ENCODE peak calls at places on chromosomes 4 and X, in four cellular contexts. V, P, Q and G are unnamed samples.

GRCh38 chrX:63186137-63186536 is 165.0 kb downstream of the SPIN4 start:
- DNase-seq in V (no peak), P (no peak), Q (no peak), G (peak; percentile 22)

GRCh38 chrX:111823068-111823467 is 52.9 kb upstream of the TRPC5OS start:
- DNase-seq in V (peak; percentile 40), P (no peak), Q (no peak), G (peak; percentile 4)

GRCh38 chr4:55303818-55304217 is 42.2 kb upstream of the SRD5A3 start:
- DNase-seq in V (no peak), P (no peak), Q (no peak), G (no peak)

GRCh38 chrX:150984164-150984824 is 1.2 kb downstream of the HMGB3 start:
- DNase-seq in V (peak; percentile 71), P (no peak), Q (no peak), G (no peak)

GRCh38 chr4:3369781-3370660 is 71.7 kb upstream of the HGFAC start:
- DNase-seq in V (peak; percentile 69), P (no peak), Q (peak; percentile 55), G (peak; percentile 62)

GRCh38 chrX:121832446-121832845 is 785.0 kb downstream of the GLUD2 start:
- DNase-seq in V (no peak), P (no peak), Q (no peak), G (no peak)

GRCh38 chr4:82706349-82707000 is 92.1 kb downstream of the SCD5 start:
- DNase-seq in V (no peak), P (no peak), Q (no peak), G (no peak)

GRCh38 chr4:181877329-181877848 is 365.8 kb upstream of the TENM3 start:
- DNase-seq in V (no peak), P (no peak), Q (no peak), G (no peak)

GRCh38 chrX:119693032-119693995 is at the start of gene SEPTIN6:
- DNase-seq in V (peak; percentile 88), P (peak; percentile 68), Q (peak; percentile 21), G (peak; percentile 94)

GRCh38 chr4:125432078-125432477 is 117.3 kb downstream of the FAT4 start:
- DNase-seq in V (no peak), P (no peak), Q (no peak), G (no peak)

GRCh38 chr4:112885897-112886296 is 163.6 kb upstream of the ANK2 start:
- DNase-seq in V (no peak), P (no peak), Q (no peak), G (no peak)

GRCh38 chr4:182555997-182556418 is 312.8 kb downstream of the TENM3 start:
- DNase-seq in V (no peak), P (no peak), Q (peak; percentile 16), G (no peak)

GRCh38 chrX:119654112-119654531 is 38.8 kb downstream of the SEPTIN6 start:
- DNase-seq in V (peak; percentile 12), P (peak; percentile 39), Q (no peak), G (no peak)

GRCh38 chrX:74297766-74298165 is 6.2 kb upstream of the ZCCHC13 start:
- DNase-seq in V (no peak), P (no peak), Q (no peak), G (peak; percentile 37)

GRCh38 chrX:150569155-150569477 is 695 bp downstream of the MTM1 start:
- DNase-seq in V (no peak), P (no peak), Q (no peak), G (peak; percentile 65)

GRCh38 chr4:175833574-175834350 is 21.7 kb upstream of the GPM6A start:
- DNase-seq in V (no peak), P (no peak), Q (no peak), G (no peak)

GRCh38 chr4:148170408-148171385 is 271.5 kb downstream of the NR3C2 start:
- DNase-seq in V (no peak), P (no peak), Q (no peak), G (no peak)

GRCh38 chrX:42678133-42678532 is 99.8 kb downstream of the PPP1R2C start:
- DNase-seq in V (no peak), P (no peak), Q (no peak), G (no peak)

GRCh38 chr4:103449285-103449684 is 251.1 kb upstream of the CENPE start:
- DNase-seq in V (no peak), P (no peak), Q (no peak), G (no peak)

GRCh38 chr4:77911842-77912450 is 49.3 kb downstream of the MRPL1 start:
- DNase-seq in V (no peak), P (no peak), Q (no peak), G (peak; percentile 18)

GRCh38 chr4:1479454-1479853 is 73.2 kb upstream of the NKX1-1 start:
- DNase-seq in V (peak; percentile 7), P (no peak), Q (no peak), G (no peak)

GRCh38 chr4:7939377-7940108 is at the start of gene AFAP1:
- DNase-seq in V (peak; percentile 99), P (peak; percentile 90), Q (peak; percentile 69), G (peak; percentile 73)

GRCh38 chrX:20352504-20352903 is 85.8 kb upstream of the RPS6KA3 start:
- DNase-seq in V (no peak), P (no peak), Q (no peak), G (peak; percentile 3)

GRCh38 chrX:42140320-42140719 is 217.0 kb upstream of the CASK start:
- DNase-seq in V (no peak), P (no peak), Q (no peak), G (no peak)

GRCh38 chr4:150402968-150403367 is 179.0 kb upstream of the MAB21L2 start:
- DNase-seq in V (peak; percentile 60), P (peak; percentile 15), Q (no peak), G (peak; percentile 10)

GRCh38 chr4:107718351-107718965 is 1.6 kb downstream of the PAPSS1 start:
- DNase-seq in V (no peak), P (no peak), Q (no peak), G (peak; percentile 74)

GRCh38 chr4:2007804-2008670 is 737 bp downstream of the NELFA start:
- DNase-seq in V (peak; percentile 78), P (no peak), Q (no peak), G (no peak)

GRCh38 chr4:1568855-1569460 is 115.2 kb downstream of the FAM53A start:
- DNase-seq in V (no peak), P (peak; percentile 11), Q (no peak), G (no peak)

GRCh38 chr4:111919666-111920065 is 225.6 kb upstream of the FAM241A start:
- DNase-seq in V (no peak), P (no peak), Q (no peak), G (no peak)

DNA sequence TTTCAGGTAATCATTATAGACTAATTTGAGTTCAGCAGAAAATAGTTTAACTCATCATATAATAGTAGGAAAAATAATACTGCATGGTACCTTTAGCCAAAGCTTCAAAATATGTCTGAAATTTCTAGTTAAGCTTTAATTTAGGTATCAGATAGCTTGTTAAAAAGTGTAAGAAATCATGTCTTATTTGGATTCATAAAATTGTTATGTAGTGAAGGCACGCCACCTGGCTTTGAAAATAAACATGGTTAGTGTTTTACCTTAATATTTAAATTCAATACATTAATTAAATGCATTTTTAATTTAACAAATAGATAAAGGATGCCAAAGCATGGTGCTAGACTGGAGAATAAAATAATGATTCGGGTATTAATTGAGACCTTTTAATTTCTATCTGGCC is 211.4 kb downstream of the FSTL5 start:
- DNase-seq in V (no peak), P (no peak), Q (no peak), G (no peak)
- TF ChIP-seq CTCF in V (peak; percentile 49), P (no peak), Q (no peak), G (peak; percentile 4)

GRCh38 chr4:32417113-32417704 is 1697.0 kb downstream of the PCDH7 start:
- DNase-seq in V (no peak), P (no peak), Q (no peak), G (no peak)
- TF ChIP-seq CTCF in V (peak; percentile 38), P (no peak), Q (no peak), G (no peak)

GRCh38 chrX:72536542-72536941 is 36.1 kb downstream of the HDAC8 start:
- DNase-seq in V (no peak), P (no peak), Q (no peak), G (no peak)

GRCh38 chrX:72545990-72546389 is 26.7 kb downstream of the HDAC8 start:
- DNase-seq in V (no peak), P (no peak), Q (no peak), G (no peak)

GRCh38 chrX:72539822-72540221 is 32.8 kb downstream of the HDAC8 start:
- DNase-seq in V (no peak), P (no peak), Q (no peak), G (no peak)

DNA sequence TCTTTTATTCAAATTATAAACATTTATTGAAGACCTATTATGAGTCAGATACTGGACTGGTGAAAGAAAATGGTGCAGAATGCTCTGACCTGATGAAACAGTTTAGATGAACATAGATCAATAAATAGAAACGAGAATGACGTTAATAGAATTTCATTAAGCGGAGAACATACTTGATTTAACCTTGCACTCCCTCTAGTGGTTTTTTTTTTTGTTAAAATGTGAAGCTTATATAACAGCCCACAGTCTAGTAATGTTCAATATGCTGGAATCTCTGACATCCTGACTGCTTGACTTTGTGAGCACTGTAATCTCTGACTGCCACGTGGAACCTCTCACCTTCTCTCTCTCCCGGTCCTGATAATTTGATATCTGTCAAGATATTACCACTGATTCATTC is 32.3 kb downstream of the HDAC8 start:
- DNase-seq in V (peak; percentile 42), P (no peak), Q (no peak), G (peak; percentile 3)
- TF ChIP-seq CTCF in V (peak; percentile 62), P (peak; percentile 36), Q (no peak), G (no peak)

GRCh38 chr4:6095023-6095817 is 77.0 kb upstream of the C4orf50 start:
- DNase-seq in V (no peak), P (no peak), Q (no peak), G (no peak)
- TF ChIP-seq CTCF in V (no peak), P (no peak), Q (no peak), G (no peak)

GRCh38 chr4:53532521-53532920 is 58.8 kb downstream of the LNX1 start:
- DNase-seq in V (no peak), P (no peak), Q (no peak), G (no peak)
- TF ChIP-seq CTCF in V (no peak), P (no peak), Q (no peak), G (no peak)

GRCh38 chrX:125998432-125998831 is 167.7 kb downstream of the DCAF12L2 start:
- DNase-seq in V (peak; percentile 1), P (no peak), Q (no peak), G (no peak)
- TF ChIP-seq CTCF in V (peak; percentile 62), P (peak; percentile 9), Q (no peak), G (no peak)

DNA sequence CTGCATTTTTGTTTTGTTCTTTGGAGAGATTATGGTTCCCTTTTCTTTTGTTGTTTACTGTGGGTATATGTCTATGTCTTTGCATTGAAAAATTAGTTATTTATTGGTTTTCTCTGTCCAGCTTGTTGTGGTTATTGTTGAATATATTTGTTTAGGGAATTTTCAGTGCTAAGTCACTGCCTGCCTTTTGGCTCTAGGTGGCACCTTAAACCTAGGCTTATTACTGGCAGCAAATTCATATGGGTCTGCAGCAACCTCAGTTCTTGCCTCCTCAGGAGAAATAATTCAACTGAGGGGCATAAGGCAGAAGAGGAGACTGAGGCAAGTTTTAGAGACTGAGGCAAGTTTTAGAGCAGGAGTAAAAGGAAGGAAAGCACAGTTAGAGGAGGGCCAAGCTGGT is 1157.3 kb upstream of the AGA start:
- DNase-seq in V (peak; percentile 2), P (no peak), Q (no peak), G (no peak)
- TF ChIP-seq CTCF in V (peak; percentile 46), P (no peak), Q (no peak), G (no peak)

GRCh38 chr4:86788826-86789225 is 60.4 kb downstream of the SLC10A6 start:
- DNase-seq in V (no peak), P (no peak), Q (no peak), G (no peak)

GRCh38 chr4:86791126-86791525 is 58.1 kb downstream of the SLC10A6 start:
- DNase-seq in V (no peak), P (no peak), Q (no peak), G (no peak)
- TF ChIP-seq CTCF in V (peak; percentile 9), P (no peak), Q (no peak), G (no peak)